ENCODE peak calls at places on chromosomes 4 and X, in four cellular contexts. One of them, this sample, is unnamed.

GRCh38 chr4:25484243-25484721 is 107.2 kb downstream of the ANAPC4 start:
- DNase-seq in activated naive CD4-positive, alpha-beta T cell: no peak
- DNase-seq in stimulated activated CD8-positive, alpha-beta memory T cell treated with anti-CD3 and anti-CD28 coated beads, Interleukin-4, amount 100 ng/mL, for 24 hours: no peak
- DNase-seq in Caco-2: no peak
- DNase-seq in this sample: no peak

GRCh38 chr4:184250795-184251679 is 33.4 kb upstream of the ENPP6 start:
- DNase-seq in activated naive CD4-positive, alpha-beta T cell: no peak
- DNase-seq in stimulated activated CD8-positive, alpha-beta memory T cell treated with anti-CD3 and anti-CD28 coated beads, Interleukin-4, amount 100 ng/mL, for 24 hours: no peak
- DNase-seq in Caco-2: no peak
- DNase-seq in this sample: no peak

GRCh38 chr4:88949605-88950004 is 107.4 kb downstream of the FAM13A start:
- DNase-seq in activated naive CD4-positive, alpha-beta T cell: no peak
- DNase-seq in stimulated activated CD8-positive, alpha-beta memory T cell treated with anti-CD3 and anti-CD28 coated beads, Interleukin-4, amount 100 ng/mL, for 24 hours: no peak
- DNase-seq in Caco-2: no peak
- DNase-seq in this sample: no peak

GRCh38 chrX:2351999-2352995 is 148.5 kb downstream of the DHRSX start:
- DNase-seq in activated naive CD4-positive, alpha-beta T cell: no peak
- DNase-seq in stimulated activated CD8-positive, alpha-beta memory T cell treated with anti-CD3 and anti-CD28 coated beads, Interleukin-4, amount 100 ng/mL, for 24 hours: no peak
- DNase-seq in Caco-2: no peak
- DNase-seq in this sample: no peak

GRCh38 chr4:152408514-152409327 is 127.2 kb downstream of the FBXW7 start:
- DNase-seq in activated naive CD4-positive, alpha-beta T cell: no peak
- DNase-seq in stimulated activated CD8-positive, alpha-beta memory T cell treated with anti-CD3 and anti-CD28 coated beads, Interleukin-4, amount 100 ng/mL, for 24 hours: no peak
- DNase-seq in Caco-2: no peak
- DNase-seq in this sample: no peak

GRCh38 chr4:38967260-38968095 is 64.7 kb downstream of the TMEM156 start:
- DNase-seq in activated naive CD4-positive, alpha-beta T cell: no peak
- DNase-seq in stimulated activated CD8-positive, alpha-beta memory T cell treated with anti-CD3 and anti-CD28 coated beads, Interleukin-4, amount 100 ng/mL, for 24 hours: no peak
- DNase-seq in Caco-2: no peak
- DNase-seq in this sample: no peak

GRCh38 chr4:152970102-152970820 is 34.1 kb downstream of the FHDC1 start:
- DNase-seq in activated naive CD4-positive, alpha-beta T cell: no peak
- DNase-seq in stimulated activated CD8-positive, alpha-beta memory T cell treated with anti-CD3 and anti-CD28 coated beads, Interleukin-4, amount 100 ng/mL, for 24 hours: no peak
- DNase-seq in Caco-2: no peak
- DNase-seq in this sample: no peak

GRCh38 chrX:131795442-131796229 is 227.5 kb upstream of the STK26 start:
- DNase-seq in activated naive CD4-positive, alpha-beta T cell: no peak
- DNase-seq in stimulated activated CD8-positive, alpha-beta memory T cell treated with anti-CD3 and anti-CD28 coated beads, Interleukin-4, amount 100 ng/mL, for 24 hours: no peak
- DNase-seq in Caco-2: no peak
- DNase-seq in this sample: no peak

This sample was measured in activated CD8-positive, alpha-beta memory T cell treated with anti-CD3 and anti-CD28 coated beads for 48 hours.